ENCODE peak calls at places on chromosomes 1 and 21, in six cellular contexts. One of them, this sample, is unnamed.

GRCh38 chr1:224503161-224504118 is 68.8 kb upstream of the WDR26 start:
- DNase-seq in RWPE2: peak; percentile 88
- DNase-seq in IMR-90: peak; percentile 80
- DNase-seq in neural crest cell: peak; percentile 40
- DNase-seq in fibroblast of lung: peak; percentile 91
- DNase-seq in pancreas: peak; percentile 97
- DNase-seq in this sample: no peak

GRCh38 chr1:201859424-201859823 is 29.3 kb upstream of the SHISA4 start:
- DNase-seq in RWPE2: no peak
- DNase-seq in IMR-90: no peak
- DNase-seq in neural crest cell: no peak
- DNase-seq in fibroblast of lung: no peak
- DNase-seq in pancreas: no peak
- DNase-seq in this sample: no peak

GRCh38 chr1:208418667-208419066 is 174.5 kb upstream of the PLXNA2 start:
- DNase-seq in RWPE2: no peak
- DNase-seq in IMR-90: no peak
- DNase-seq in neural crest cell: no peak
- DNase-seq in fibroblast of lung: no peak
- DNase-seq in pancreas: no peak
- DNase-seq in this sample: no peak

GRCh38 chr1:111361761-111362160 is 65.8 kb downstream of the OVGP1 start:
- DNase-seq in RWPE2: no peak
- DNase-seq in IMR-90: no peak
- DNase-seq in neural crest cell: no peak
- DNase-seq in fibroblast of lung: no peak
- DNase-seq in pancreas: no peak
- DNase-seq in this sample: no peak

GRCh38 chr1:114755006-114755936 is 2.5 kb downstream of the CSDE1 start:
- DNase-seq in RWPE2: no peak
- DNase-seq in IMR-90: peak; percentile 19
- DNase-seq in neural crest cell: no peak
- DNase-seq in fibroblast of lung: peak; percentile 47
- DNase-seq in pancreas: no peak
- DNase-seq in this sample: no peak

GRCh38 chr21:44986471-44987291 is 46.9 kb downstream of the SLX9 start:
- DNase-seq in RWPE2: peak; percentile 58
- DNase-seq in IMR-90: no peak
- DNase-seq in neural crest cell: no peak
- DNase-seq in fibroblast of lung: no peak
- DNase-seq in pancreas: peak; percentile 63
- DNase-seq in this sample: no peak

GRCh38 chr1:156948708-156949107 is 28.3 kb downstream of the LRRC71 start:
- DNase-seq in RWPE2: no peak
- DNase-seq in IMR-90: no peak
- DNase-seq in neural crest cell: no peak
- DNase-seq in fibroblast of lung: no peak
- DNase-seq in pancreas: no peak
- DNase-seq in this sample: no peak

GRCh38 chr1:182615468-182616129 is 11.4 kb upstream of the RGS16 start:
- DNase-seq in RWPE2: no peak
- DNase-seq in IMR-90: no peak
- DNase-seq in neural crest cell: no peak
- DNase-seq in fibroblast of lung: peak; percentile 56
- DNase-seq in pancreas: no peak
- DNase-seq in this sample: no peak

GRCh38 chr1:204711947-204712701 is 26.6 kb upstream of the LRRN2 start:
- DNase-seq in RWPE2: no peak
- DNase-seq in IMR-90: no peak
- DNase-seq in neural crest cell: no peak
- DNase-seq in fibroblast of lung: no peak
- DNase-seq in pancreas: no peak
- DNase-seq in this sample: no peak

GRCh38 chr1:224579526-224579925 is 36.6 kb upstream of the CNIH3 start:
- DNase-seq in RWPE2: no peak
- DNase-seq in IMR-90: peak; percentile 76
- DNase-seq in neural crest cell: no peak
- DNase-seq in fibroblast of lung: peak; percentile 61
- DNase-seq in pancreas: no peak
- DNase-seq in this sample: no peak

GRCh38 chr1:231322880-231323530 is 14.6 kb downstream of the EXOC8 start:
- DNase-seq in RWPE2: no peak
- DNase-seq in IMR-90: no peak
- DNase-seq in neural crest cell: no peak
- DNase-seq in fibroblast of lung: no peak
- DNase-seq in pancreas: no peak
- DNase-seq in this sample: no peak

GRCh38 chr1:38287547-38287946 is 241.0 kb upstream of the POU3F1 start:
- DNase-seq in RWPE2: no peak
- DNase-seq in IMR-90: no peak
- DNase-seq in neural crest cell: no peak
- DNase-seq in fibroblast of lung: no peak
- DNase-seq in pancreas: no peak
- DNase-seq in this sample: no peak

GRCh38 chr1:200075938-200076546 is 48.5 kb downstream of the NR5A2 start:
- DNase-seq in RWPE2: no peak
- DNase-seq in IMR-90: peak; percentile 79
- DNase-seq in neural crest cell: no peak
- DNase-seq in fibroblast of lung: peak; percentile 88
- DNase-seq in pancreas: no peak
- DNase-seq in this sample: no peak

GRCh38 chr1:119737040-119737682 is 25.4 kb downstream of the PHGDH start:
- DNase-seq in RWPE2: no peak
- DNase-seq in IMR-90: no peak
- DNase-seq in neural crest cell: no peak
- DNase-seq in fibroblast of lung: peak; percentile 81
- DNase-seq in pancreas: peak; percentile 90
- DNase-seq in this sample: no peak

GRCh38 chr1:26986658-26987057 is 6.8 kb upstream of the TRNP1 start:
- DNase-seq in RWPE2: no peak
- DNase-seq in IMR-90: no peak
- DNase-seq in neural crest cell: no peak
- DNase-seq in fibroblast of lung: no peak
- DNase-seq in pancreas: no peak
- DNase-seq in this sample: no peak

GRCh38 chr1:170166518-170167180 is 20.9 kb downstream of the NTMT2 start:
- DNase-seq in RWPE2: no peak
- DNase-seq in IMR-90: no peak
- DNase-seq in neural crest cell: no peak
- DNase-seq in fibroblast of lung: no peak
- DNase-seq in pancreas: no peak
- DNase-seq in this sample: no peak

GRCh38 chr1:148372731-148373130 is 110.4 kb downstream of the PPIAL4G start:
- DNase-seq in RWPE2: no peak
- DNase-seq in IMR-90: peak; percentile 44
- DNase-seq in neural crest cell: no peak
- DNase-seq in fibroblast of lung: peak; percentile 41
- DNase-seq in pancreas: no peak
- DNase-seq in this sample: peak; percentile 29

GRCh38 chr1:151846686-151847227 is 6.8 kb downstream of the THEM5 start:
- DNase-seq in RWPE2: no peak
- DNase-seq in IMR-90: no peak
- DNase-seq in neural crest cell: no peak
- DNase-seq in fibroblast of lung: no peak
- DNase-seq in pancreas: no peak
- DNase-seq in this sample: no peak

DNA sequence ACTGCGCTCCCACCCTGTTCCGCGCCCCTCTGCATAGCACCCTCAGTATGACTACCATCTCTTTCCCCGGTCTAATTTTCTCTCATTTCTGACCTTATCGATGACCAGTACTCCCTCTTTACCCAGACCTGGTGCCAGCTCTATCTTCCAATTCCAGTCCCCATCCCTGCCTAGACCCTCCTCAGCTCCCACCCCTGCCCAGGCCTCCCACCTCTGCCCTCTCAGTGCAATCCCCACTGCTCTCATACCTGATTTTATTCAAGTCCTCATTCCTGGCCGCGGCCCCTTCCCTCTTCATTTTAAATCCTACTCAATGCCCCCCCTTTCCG is 1.3 kb downstream of the USP24 start:
- DNase-seq in RWPE2: no peak
- DNase-seq in IMR-90: no peak
- DNase-seq in neural crest cell: no peak
- DNase-seq in fibroblast of lung: no peak
- DNase-seq in pancreas: no peak
- DNase-seq in this sample: no peak
- TF ChIP-seq CTCF in RWPE2: no peak
- TF ChIP-seq CTCF in IMR-90: no peak
- TF ChIP-seq CTCF in neural crest cell: no peak
- TF ChIP-seq CTCF in fibroblast of lung: no peak
- TF ChIP-seq CTCF in pancreas: no peak
- TF ChIP-seq CTCF in this sample: no peak

DNA sequence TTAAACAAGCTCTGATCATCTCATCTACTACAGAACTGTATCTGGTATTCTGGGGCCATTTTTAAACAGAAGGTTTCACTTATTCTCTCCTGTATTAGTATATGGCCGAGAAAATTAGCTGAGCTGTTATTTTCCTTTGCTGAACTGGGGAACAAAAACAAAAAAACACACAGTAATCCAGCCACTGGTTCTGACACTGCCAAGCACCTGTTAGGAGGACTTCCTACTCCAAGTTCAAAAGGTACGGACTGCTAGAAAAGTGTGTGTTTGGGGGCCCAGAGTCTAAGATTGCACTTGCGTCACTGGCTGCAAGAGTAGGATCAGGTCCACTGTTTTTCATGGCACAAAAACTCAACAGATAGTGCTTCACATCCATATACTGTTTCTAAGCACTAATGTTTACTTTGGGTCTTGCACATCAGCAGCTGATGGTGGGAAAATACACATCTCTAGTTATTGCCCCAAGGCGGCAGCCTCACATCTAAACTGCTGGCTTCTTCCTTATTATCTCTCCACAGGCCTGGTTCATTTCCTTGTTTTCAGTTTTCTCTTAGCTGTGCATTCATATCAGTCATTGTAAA is 226.1 kb downstream of the FGGY start:
- DNase-seq in RWPE2: no peak
- DNase-seq in IMR-90: no peak
- DNase-seq in neural crest cell: no peak
- DNase-seq in fibroblast of lung: no peak
- DNase-seq in pancreas: no peak
- DNase-seq in this sample: no peak
- TF ChIP-seq CTCF in RWPE2: no peak
- TF ChIP-seq CTCF in IMR-90: no peak
- TF ChIP-seq CTCF in neural crest cell: no peak
- TF ChIP-seq CTCF in fibroblast of lung: no peak
- TF ChIP-seq CTCF in pancreas: no peak
- TF ChIP-seq CTCF in this sample: no peak

DNA sequence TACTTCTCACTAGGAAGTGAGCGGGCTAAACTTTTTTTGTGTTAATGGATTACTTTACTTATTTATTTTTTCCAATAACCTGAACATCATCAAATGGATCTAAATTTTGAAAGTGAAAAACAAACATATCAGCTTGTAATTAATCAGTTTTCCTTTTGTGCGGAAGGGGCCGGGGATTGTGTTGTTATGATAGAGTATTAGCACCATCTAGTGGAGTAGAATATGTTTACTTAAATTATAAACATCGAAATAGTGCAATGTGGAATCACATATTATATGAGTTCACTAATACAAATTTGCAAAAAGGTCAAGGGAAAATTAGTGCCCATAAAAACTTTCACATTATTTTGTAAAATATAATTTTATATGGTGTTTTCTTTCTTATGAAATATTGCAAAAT is 9.1 kb downstream of the CFH start:
- DNase-seq in RWPE2: no peak
- DNase-seq in IMR-90: peak; percentile 33
- DNase-seq in neural crest cell: no peak
- DNase-seq in fibroblast of lung: peak; percentile 17
- DNase-seq in pancreas: no peak
- DNase-seq in this sample: no peak
- TF ChIP-seq CTCF in RWPE2: peak; percentile 67
- TF ChIP-seq CTCF in IMR-90: peak; percentile 74
- TF ChIP-seq CTCF in neural crest cell: peak; percentile 87
- TF ChIP-seq CTCF in fibroblast of lung: no peak
- TF ChIP-seq CTCF in pancreas: peak; percentile 30
- TF ChIP-seq CTCF in this sample: peak; percentile 61

GRCh38 chr21:32306021-32306780 is 7.5 kb downstream of the MRAP start:
- DNase-seq in RWPE2: no peak
- DNase-seq in IMR-90: no peak
- DNase-seq in neural crest cell: peak; percentile 50
- DNase-seq in fibroblast of lung: peak; percentile 5
- DNase-seq in pancreas: no peak
- DNase-seq in this sample: no peak
- TF ChIP-seq CTCF in RWPE2: no peak
- TF ChIP-seq CTCF in IMR-90: peak; percentile 12
- TF ChIP-seq CTCF in neural crest cell: peak; percentile 57
- TF ChIP-seq CTCF in fibroblast of lung: no peak
- TF ChIP-seq CTCF in pancreas: no peak
- TF ChIP-seq CTCF in this sample: no peak

DNA sequence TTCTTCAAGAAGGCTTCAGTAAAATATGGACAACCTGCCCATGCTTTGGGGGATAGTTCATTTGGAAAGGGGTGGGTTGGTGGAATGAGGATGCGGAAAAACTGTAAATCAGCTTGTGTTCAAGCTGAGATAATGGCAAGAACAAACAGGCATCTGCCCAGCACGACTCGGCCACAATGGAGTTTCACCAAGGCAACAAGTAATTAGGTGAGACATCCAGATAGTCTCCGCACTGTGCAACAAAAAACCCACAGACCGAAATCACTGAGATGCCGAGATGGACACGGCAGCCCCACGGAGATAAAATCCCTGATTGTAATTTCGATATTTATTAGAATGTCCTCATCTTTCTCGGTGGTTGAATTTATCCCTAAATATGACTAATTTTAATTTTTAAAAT is 455.2 kb downstream of the AJAP1 start:
- DNase-seq in RWPE2: no peak
- DNase-seq in IMR-90: no peak
- DNase-seq in neural crest cell: no peak
- DNase-seq in fibroblast of lung: no peak
- DNase-seq in pancreas: no peak
- DNase-seq in this sample: no peak
- TF ChIP-seq CTCF in RWPE2: no peak
- TF ChIP-seq CTCF in IMR-90: no peak
- TF ChIP-seq CTCF in neural crest cell: no peak
- TF ChIP-seq CTCF in fibroblast of lung: no peak
- TF ChIP-seq CTCF in pancreas: no peak
- TF ChIP-seq CTCF in this sample: no peak

DNA sequence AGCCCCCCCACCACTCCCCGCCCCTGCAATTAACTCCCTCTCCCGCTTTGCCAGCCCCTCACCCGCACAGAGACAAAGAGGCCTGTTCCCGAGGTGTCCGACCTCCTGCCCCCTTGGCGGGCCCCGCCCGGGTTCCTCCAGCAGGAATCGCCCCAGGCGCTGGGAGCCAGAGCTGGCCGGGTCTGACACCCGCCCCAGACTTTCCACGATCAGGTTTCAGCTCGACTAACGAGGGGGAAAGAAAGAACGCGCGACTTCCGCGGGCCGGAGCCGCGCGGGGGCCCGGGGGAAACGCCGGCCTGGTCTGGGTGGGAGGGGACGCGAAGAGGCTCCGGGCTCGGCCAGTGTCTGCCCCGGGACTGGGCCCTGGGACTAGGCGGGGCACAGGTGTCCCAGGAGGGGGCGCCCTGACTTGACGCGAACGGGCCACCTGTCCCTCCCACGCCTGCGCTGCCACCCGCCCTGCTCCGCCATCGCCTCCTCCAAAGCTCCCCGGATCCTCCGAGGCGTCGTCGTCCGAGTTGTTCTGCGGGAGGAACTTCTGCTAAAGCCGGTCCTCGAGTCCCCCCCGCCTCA is 36.3 kb upstream of the HHAT start:
- DNase-seq in RWPE2: no peak
- DNase-seq in IMR-90: no peak
- DNase-seq in neural crest cell: peak; percentile 60
- DNase-seq in fibroblast of lung: peak; percentile 45
- DNase-seq in pancreas: peak; percentile 92
- DNase-seq in this sample: no peak
- TF ChIP-seq CTCF in RWPE2: peak; percentile 28
- TF ChIP-seq CTCF in IMR-90: no peak
- TF ChIP-seq CTCF in neural crest cell: no peak
- TF ChIP-seq CTCF in fibroblast of lung: no peak
- TF ChIP-seq CTCF in pancreas: peak; percentile 34
- TF ChIP-seq CTCF in this sample: no peak

GRCh38 chr1:163561570-163562295 is 240.0 kb downstream of the NUF2 start:
- DNase-seq in RWPE2: no peak
- DNase-seq in IMR-90: no peak
- DNase-seq in neural crest cell: no peak
- DNase-seq in fibroblast of lung: peak; percentile 9
- DNase-seq in pancreas: no peak
- DNase-seq in this sample: no peak
- TF ChIP-seq CTCF in RWPE2: peak; percentile 48
- TF ChIP-seq CTCF in IMR-90: peak; percentile 16
- TF ChIP-seq CTCF in neural crest cell: peak; percentile 62
- TF ChIP-seq CTCF in fibroblast of lung: peak; percentile 51
- TF ChIP-seq CTCF in pancreas: peak; percentile 13
- TF ChIP-seq CTCF in this sample: no peak

This sample was measured in natural killer cell.